ENCODE peak calls at places on chromosomes 1 and 21, in seven cellular contexts. N, O, J, B, D, Z and R are unnamed samples.

GRCh38 chr1:182889997-182890396 is 50.9 kb downstream of the DHX9 start:
- DNase-seq in D (no peak), O (no peak), Z (no peak), N (no peak), J (no peak), B (no peak), R (no peak)

GRCh38 chr1:108692724-108693655 is 880 bp downstream of the PRPF38B start:
- DNase-seq in O (peak; percentile 76), J (peak; percentile 66), Z (peak; percentile 44), B (peak; percentile 34), N (peak; percentile 53), D (no peak), R (peak; percentile 83)

GRCh38 chr1:47317841-47318240 is 3.9 kb upstream of the STIL start:
- DNase-seq in J (peak; percentile 85), O (no peak), B (no peak), N (no peak), D (no peak), Z (no peak), R (no peak)

GRCh38 chr1:228782662-228783414 is 47.6 kb downstream of the RHOU start:
- DNase-seq in J (peak; percentile 66), O (no peak), D (no peak), N (no peak), Z (no peak), B (no peak), R (no peak)

GRCh38 chr1:196063952-196064351 is 544.3 kb downstream of the KCNT2 start:
- DNase-seq in D (no peak), J (no peak), Z (no peak), O (no peak), N (no peak), B (no peak), R (no peak)

GRCh38 chr1:193185861-193186714 is at the start of gene B3GALT2:
- DNase-seq in O (peak; percentile 63), N (peak; percentile 19), D (no peak), Z (peak; percentile 3), J (peak; percentile 62), B (peak; percentile 88), R (no peak)

GRCh38 chr1:201139306-201139705 is 12.3 kb upstream of the ASCL5 start:
- DNase-seq in O (no peak), J (no peak), D (no peak), B (no peak), Z (no peak), N (no peak), R (peak; percentile 32)

GRCh38 chr1:5253036-5253435 is 598.6 kb downstream of the AJAP1 start:
- DNase-seq in J (no peak), N (no peak), Z (no peak), B (no peak), D (no peak), O (no peak), R (no peak)

GRCh38 chr1:68229927-68230812 is 2.2 kb downstream of the WLS start:
- DNase-seq in B (no peak), Z (no peak), J (peak; percentile 48), N (no peak), O (no peak), D (no peak), R (no peak)

GRCh38 chr1:119631086-119631432 is 17.0 kb downstream of the ZNF697 start:
- DNase-seq in B (no peak), O (no peak), N (no peak), D (no peak), Z (no peak), J (no peak), R (no peak)

GRCh38 chr1:67404212-67404620 is 26.0 kb downstream of the SERBP1 start:
- DNase-seq in J (peak; percentile 65), B (no peak), D (no peak), N (no peak), Z (no peak), O (no peak), R (no peak)

GRCh38 chr21:43364851-43365424 is 62.0 kb downstream of the SIK1 start:
- DNase-seq in J (no peak), O (no peak), D (no peak), B (peak; percentile 87), N (no peak), Z (no peak), R (no peak)

GRCh38 chr1:117671781-117672501 is 66.1 kb downstream of the TENT5C start:
- DNase-seq in B (no peak), N (no peak), D (no peak), O (peak; percentile 79), Z (no peak), J (peak; percentile 52), R (no peak)

GRCh38 chr1:219782311-219782710 is 146.0 kb downstream of the SLC30A10 start:
- DNase-seq in N (no peak), J (no peak), B (no peak), O (no peak), D (no peak), Z (no peak), R (no peak)

GRCh38 chr1:41515778-41516167 is 31.3 kb upstream of the EDN2 start:
- DNase-seq in N (no peak), Z (no peak), D (no peak), O (no peak), B (no peak), J (no peak), R (no peak)

GRCh38 chr1:171486048-171486519 is 754 bp downstream of the PRRC2C start:
- DNase-seq in J (peak; percentile 73), B (no peak), D (no peak), N (peak; percentile 46), Z (no peak), O (peak; percentile 64), R (no peak)

GRCh38 chr1:46184920-46185658 is 8.8 kb upstream of the P3R3URF start:
- DNase-seq in O (no peak), J (no peak), N (no peak), D (no peak), B (no peak), Z (no peak), R (no peak)

GRCh38 chr1:81174052-81174451 is 626.7 kb upstream of the ADGRL2 start:
- DNase-seq in D (no peak), O (no peak), Z (no peak), B (no peak), J (peak; percentile 35), N (no peak), R (no peak)

GRCh38 chr1:25922633-25923567 is 16.7 kb upstream of the STMN1 start:
- DNase-seq in N (no peak), Z (no peak), D (no peak), O (peak; percentile 75), B (peak; percentile 65), J (no peak), R (peak; percentile 86)

GRCh38 chr1:154729031-154729442 is 121.1 kb upstream of the ADAR start:
- DNase-seq in O (peak; percentile 79), D (no peak), B (no peak), J (peak; percentile 57), Z (no peak), N (no peak), R (no peak)

GRCh38 chr1:177567393-177567792 is 396.6 kb downstream of the BRINP2 start:
- DNase-seq in J (peak; percentile 34), B (no peak), O (no peak), D (no peak), N (peak; percentile 27), Z (no peak), R (no peak)